ENCODE peak calls at places on chromosomes 2 and 18, in five cellular contexts. One of them, this sample, is unnamed.

GRCh38 chr2:121185571-121186074 is 99.4 kb downstream of the TFCP2L1 start:
- DNase-seq in NCI-H1092: peak; percentile 34
- DNase-seq in activated T-cell treated with anti-CD3 and anti-CD28 coated beads for 1 hour: no peak
- DNase-seq in thoracic aorta: no peak
- DNase-seq in pancreas: peak; percentile 8
- DNase-seq in this sample: no peak

GRCh38 chr2:214587442-214587841 is 176.6 kb downstream of the VWC2L start:
- DNase-seq in NCI-H1092: no peak
- DNase-seq in activated T-cell treated with anti-CD3 and anti-CD28 coated beads for 1 hour: no peak
- DNase-seq in thoracic aorta: no peak
- DNase-seq in pancreas: no peak
- DNase-seq in this sample: peak; percentile 78

GRCh38 chr2:222049946-222050345 is 248.9 kb downstream of the PAX3 start:
- DNase-seq in NCI-H1092: no peak
- DNase-seq in activated T-cell treated with anti-CD3 and anti-CD28 coated beads for 1 hour: no peak
- DNase-seq in thoracic aorta: no peak
- DNase-seq in pancreas: no peak
- DNase-seq in this sample: no peak

GRCh38 chr2:170425291-170425751 is 247.4 kb downstream of the MYO3B start:
- DNase-seq in NCI-H1092: no peak
- DNase-seq in activated T-cell treated with anti-CD3 and anti-CD28 coated beads for 1 hour: no peak
- DNase-seq in thoracic aorta: no peak
- DNase-seq in pancreas: no peak
- DNase-seq in this sample: no peak

GRCh38 chr2:217789003-217789735 is 213.6 kb downstream of the TNS1 start:
- DNase-seq in NCI-H1092: peak; percentile 5
- DNase-seq in activated T-cell treated with anti-CD3 and anti-CD28 coated beads for 1 hour: peak; percentile 63
- DNase-seq in thoracic aorta: no peak
- DNase-seq in pancreas: peak; percentile 54
- DNase-seq in this sample: peak; percentile 96

GRCh38 chr2:200615247-200615646 is 29.4 kb downstream of the AOX1 start:
- DNase-seq in NCI-H1092: no peak
- DNase-seq in activated T-cell treated with anti-CD3 and anti-CD28 coated beads for 1 hour: no peak
- DNase-seq in thoracic aorta: no peak
- DNase-seq in pancreas: no peak
- DNase-seq in this sample: no peak

GRCh38 chr2:64263315-64263714 is 119.1 kb upstream of the PELI1 start:
- DNase-seq in NCI-H1092: no peak
- DNase-seq in activated T-cell treated with anti-CD3 and anti-CD28 coated beads for 1 hour: no peak
- DNase-seq in thoracic aorta: no peak
- DNase-seq in pancreas: no peak
- DNase-seq in this sample: no peak

GRCh38 chr2:203720011-203720410 is 13.6 kb downstream of the CD28 start:
- DNase-seq in NCI-H1092: no peak
- DNase-seq in activated T-cell treated with anti-CD3 and anti-CD28 coated beads for 1 hour: no peak
- DNase-seq in thoracic aorta: no peak
- DNase-seq in pancreas: no peak
- DNase-seq in this sample: peak; percentile 61

GRCh38 chr18:50277935-50278334 is 3.4 kb downstream of the MBD1 start:
- DNase-seq in NCI-H1092: no peak
- DNase-seq in activated T-cell treated with anti-CD3 and anti-CD28 coated beads for 1 hour: no peak
- DNase-seq in thoracic aorta: no peak
- DNase-seq in pancreas: no peak
- DNase-seq in this sample: no peak

GRCh38 chr2:134110532-134110931 is 143.3 kb upstream of the MGAT5 start:
- DNase-seq in NCI-H1092: no peak
- DNase-seq in activated T-cell treated with anti-CD3 and anti-CD28 coated beads for 1 hour: no peak
- DNase-seq in thoracic aorta: no peak
- DNase-seq in pancreas: no peak
- DNase-seq in this sample: no peak

GRCh38 chr2:158914066-158914465 is 54.4 kb upstream of the TANC1 start:
- DNase-seq in NCI-H1092: no peak
- DNase-seq in activated T-cell treated with anti-CD3 and anti-CD28 coated beads for 1 hour: no peak
- DNase-seq in thoracic aorta: no peak
- DNase-seq in pancreas: no peak
- DNase-seq in this sample: no peak

GRCh38 chr18:34023471-34023870 is 201.2 kb downstream of the NOL4 start:
- DNase-seq in NCI-H1092: no peak
- DNase-seq in activated T-cell treated with anti-CD3 and anti-CD28 coated beads for 1 hour: no peak
- DNase-seq in thoracic aorta: no peak
- DNase-seq in pancreas: no peak
- DNase-seq in this sample: peak; percentile 59

GRCh38 chr2:42110287-42110973 is 58.7 kb upstream of the EML4 start:
- DNase-seq in NCI-H1092: no peak
- DNase-seq in activated T-cell treated with anti-CD3 and anti-CD28 coated beads for 1 hour: no peak
- DNase-seq in thoracic aorta: no peak
- DNase-seq in pancreas: no peak
- DNase-seq in this sample: peak; percentile 46

GRCh38 chr2:124264496-124265160 is 239.5 kb downstream of the CNTNAP5 start:
- DNase-seq in NCI-H1092: no peak
- DNase-seq in activated T-cell treated with anti-CD3 and anti-CD28 coated beads for 1 hour: no peak
- DNase-seq in thoracic aorta: no peak
- DNase-seq in pancreas: no peak
- DNase-seq in this sample: no peak

GRCh38 chr2:20594957-20595356 is 55.9 kb downstream of the HS1BP3 start:
- DNase-seq in NCI-H1092: no peak
- DNase-seq in activated T-cell treated with anti-CD3 and anti-CD28 coated beads for 1 hour: no peak
- DNase-seq in thoracic aorta: no peak
- DNase-seq in pancreas: no peak
- DNase-seq in this sample: no peak

GRCh38 chr2:105574796-105575344 is 169.8 kb upstream of the NCK2 start:
- DNase-seq in NCI-H1092: no peak
- DNase-seq in activated T-cell treated with anti-CD3 and anti-CD28 coated beads for 1 hour: no peak
- DNase-seq in thoracic aorta: no peak
- DNase-seq in pancreas: no peak
- DNase-seq in this sample: no peak

GRCh38 chr2:130183500-130184373 is 1.7 kb downstream of the MZT2B start:
- DNase-seq in NCI-H1092: no peak
- DNase-seq in activated T-cell treated with anti-CD3 and anti-CD28 coated beads for 1 hour: no peak
- DNase-seq in thoracic aorta: no peak
- DNase-seq in pancreas: no peak
- DNase-seq in this sample: peak; percentile 60

GRCh38 chr2:172096661-172097547 is 5.8 kb downstream of the DLX2 start:
- DNase-seq in NCI-H1092: peak; percentile 40
- DNase-seq in activated T-cell treated with anti-CD3 and anti-CD28 coated beads for 1 hour: no peak
- DNase-seq in thoracic aorta: no peak
- DNase-seq in pancreas: no peak
- DNase-seq in this sample: peak; percentile 78

GRCh38 chr2:164992818-164993217 is 37.5 kb upstream of the SLC38A11 start:
- DNase-seq in NCI-H1092: peak; percentile 54
- DNase-seq in activated T-cell treated with anti-CD3 and anti-CD28 coated beads for 1 hour: peak; percentile 17
- DNase-seq in thoracic aorta: no peak
- DNase-seq in pancreas: peak; percentile 41
- DNase-seq in this sample: peak; percentile 71

GRCh38 chr2:138421971-138422335 is 79.6 kb upstream of the SPOPL start:
- DNase-seq in NCI-H1092: no peak
- DNase-seq in activated T-cell treated with anti-CD3 and anti-CD28 coated beads for 1 hour: no peak
- DNase-seq in thoracic aorta: no peak
- DNase-seq in pancreas: peak; percentile 4
- DNase-seq in this sample: no peak

GRCh38 chr18:58859935-58860334 is 4.7 kb upstream of the ZNF532 start:
- DNase-seq in NCI-H1092: no peak
- DNase-seq in activated T-cell treated with anti-CD3 and anti-CD28 coated beads for 1 hour: no peak
- DNase-seq in thoracic aorta: no peak
- DNase-seq in pancreas: no peak
- DNase-seq in this sample: peak; percentile 77

GRCh38 chr18:9047715-9048114 is 54.8 kb upstream of the NDUFV2 start:
- DNase-seq in NCI-H1092: no peak
- DNase-seq in activated T-cell treated with anti-CD3 and anti-CD28 coated beads for 1 hour: no peak
- DNase-seq in thoracic aorta: no peak
- DNase-seq in pancreas: no peak
- DNase-seq in this sample: no peak

GRCh38 chr2:79124907-79125720 is 4.8 kb downstream of the REG1A start:
- DNase-seq in NCI-H1092: no peak
- DNase-seq in activated T-cell treated with anti-CD3 and anti-CD28 coated beads for 1 hour: no peak
- DNase-seq in thoracic aorta: no peak
- DNase-seq in pancreas: peak; percentile 43
- DNase-seq in this sample: no peak

GRCh38 chr18:12121175-12122095 is 27.8 kb downstream of the ANKRD62 start:
- DNase-seq in NCI-H1092: no peak
- DNase-seq in activated T-cell treated with anti-CD3 and anti-CD28 coated beads for 1 hour: no peak
- DNase-seq in thoracic aorta: no peak
- DNase-seq in pancreas: no peak
- DNase-seq in this sample: peak; percentile 87

GRCh38 chr18:45837283-45838070 is 12.0 kb downstream of the SIGLEC15 start:
- DNase-seq in NCI-H1092: peak; percentile 44
- DNase-seq in activated T-cell treated with anti-CD3 and anti-CD28 coated beads for 1 hour: no peak
- DNase-seq in thoracic aorta: no peak
- DNase-seq in pancreas: peak; percentile 28
- DNase-seq in this sample: peak; percentile 90

GRCh38 chr2:179344970-179345369 is 80.3 kb upstream of the SESTD1 start:
- DNase-seq in NCI-H1092: no peak
- DNase-seq in activated T-cell treated with anti-CD3 and anti-CD28 coated beads for 1 hour: no peak
- DNase-seq in thoracic aorta: no peak
- DNase-seq in pancreas: no peak
- DNase-seq in this sample: no peak

GRCh38 chr2:17934721-17935120 is 56.3 kb downstream of the KCNS3 start:
- DNase-seq in NCI-H1092: no peak
- DNase-seq in activated T-cell treated with anti-CD3 and anti-CD28 coated beads for 1 hour: no peak
- DNase-seq in thoracic aorta: peak; percentile 64
- DNase-seq in pancreas: no peak
- DNase-seq in this sample: no peak

GRCh38 chr18:24083550-24083949 is 55.3 kb upstream of the CABYR start:
- DNase-seq in NCI-H1092: no peak
- DNase-seq in activated T-cell treated with anti-CD3 and anti-CD28 coated beads for 1 hour: no peak
- DNase-seq in thoracic aorta: no peak
- DNase-seq in pancreas: no peak
- DNase-seq in this sample: no peak

GRCh38 chr2:37615808-37616673 is 55.4 kb downstream of the CDC42EP3 start:
- DNase-seq in NCI-H1092: no peak
- DNase-seq in activated T-cell treated with anti-CD3 and anti-CD28 coated beads for 1 hour: peak; percentile 48
- DNase-seq in thoracic aorta: no peak
- DNase-seq in pancreas: no peak
- DNase-seq in this sample: no peak

GRCh38 chr2:65064728-65065552 is 8.7 kb downstream of the CEP68 start:
- DNase-seq in NCI-H1092: peak; percentile 22
- DNase-seq in activated T-cell treated with anti-CD3 and anti-CD28 coated beads for 1 hour: no peak
- DNase-seq in thoracic aorta: peak; percentile 64
- DNase-seq in pancreas: peak; percentile 63
- DNase-seq in this sample: peak; percentile 67

GRCh38 chr18:38576915-38577314 is 1011.3 kb upstream of the CELF4 start:
- DNase-seq in NCI-H1092: no peak
- DNase-seq in activated T-cell treated with anti-CD3 and anti-CD28 coated beads for 1 hour: no peak
- DNase-seq in thoracic aorta: no peak
- DNase-seq in pancreas: no peak
- DNase-seq in this sample: no peak

GRCh38 chr18:14958701-14959100 is 210.7 kb downstream of the ANKRD30B start:
- DNase-seq in NCI-H1092: no peak
- DNase-seq in activated T-cell treated with anti-CD3 and anti-CD28 coated beads for 1 hour: no peak
- DNase-seq in thoracic aorta: no peak
- DNase-seq in pancreas: no peak
- DNase-seq in this sample: no peak

GRCh38 chr2:177147093-177147694 is 65.4 kb upstream of the HNRNPA3 start:
- DNase-seq in NCI-H1092: peak; percentile 28
- DNase-seq in activated T-cell treated with anti-CD3 and anti-CD28 coated beads for 1 hour: no peak
- DNase-seq in thoracic aorta: no peak
- DNase-seq in pancreas: no peak
- DNase-seq in this sample: no peak

GRCh38 chr2:240464514-240465241 is 29.2 kb downstream of the GPC1 start:
- DNase-seq in NCI-H1092: no peak
- DNase-seq in activated T-cell treated with anti-CD3 and anti-CD28 coated beads for 1 hour: no peak
- DNase-seq in thoracic aorta: peak; percentile 1
- DNase-seq in pancreas: peak; percentile 1
- DNase-seq in this sample: no peak

GRCh38 chr2:40658917-40659316 is 207.0 kb upstream of the SLC8A1 start:
- DNase-seq in NCI-H1092: no peak
- DNase-seq in activated T-cell treated with anti-CD3 and anti-CD28 coated beads for 1 hour: no peak
- DNase-seq in thoracic aorta: no peak
- DNase-seq in pancreas: no peak
- DNase-seq in this sample: peak; percentile 77

GRCh38 chr2:146978891-146979555 is 865.8 kb upstream of the ACVR2A start:
- DNase-seq in NCI-H1092: no peak
- DNase-seq in activated T-cell treated with anti-CD3 and anti-CD28 coated beads for 1 hour: no peak
- DNase-seq in thoracic aorta: no peak
- DNase-seq in pancreas: no peak
- DNase-seq in this sample: no peak

GRCh38 chr2:18398833-18399232 is 161.6 kb downstream of the RDH14 start:
- DNase-seq in NCI-H1092: no peak
- DNase-seq in activated T-cell treated with anti-CD3 and anti-CD28 coated beads for 1 hour: no peak
- DNase-seq in thoracic aorta: no peak
- DNase-seq in pancreas: no peak
- DNase-seq in this sample: no peak

GRCh38 chr2:240400319-240401161 is 34.9 kb upstream of the GPC1 start:
- DNase-seq in NCI-H1092: no peak
- DNase-seq in activated T-cell treated with anti-CD3 and anti-CD28 coated beads for 1 hour: no peak
- DNase-seq in thoracic aorta: no peak
- DNase-seq in pancreas: no peak
- DNase-seq in this sample: peak; percentile 33

GRCh38 chr2:28717339-28717758 is 34.3 kb upstream of the PPP1CB start:
- DNase-seq in NCI-H1092: no peak
- DNase-seq in activated T-cell treated with anti-CD3 and anti-CD28 coated beads for 1 hour: no peak
- DNase-seq in thoracic aorta: peak; percentile 47
- DNase-seq in pancreas: no peak
- DNase-seq in this sample: no peak